ENCODE peak calls at places on chromosomes 2 and 18, in five cellular contexts. One of them, this sample, is unnamed.

GRCh38 chr2:191358325-191359025 is 113.3 kb downstream of the MYO1B start:
- DNase-seq in neuronal stem cell: no peak
- DNase-seq in H9: no peak
- DNase-seq in IMR-90: peak; percentile 26
- DNase-seq in trophoblast cell: peak; percentile 42
- DNase-seq in this sample: no peak

GRCh38 chr2:160630801-160631590 is 137.4 kb upstream of the RBMS1 start:
- DNase-seq in neuronal stem cell: no peak
- DNase-seq in H9: no peak
- DNase-seq in IMR-90: peak; percentile 9
- DNase-seq in trophoblast cell: no peak
- DNase-seq in this sample: no peak

GRCh38 chr2:68318686-68319396 is 908 bp downstream of the CNRIP1 start:
- DNase-seq in neuronal stem cell: peak; percentile 5
- DNase-seq in H9: peak; percentile 30
- DNase-seq in IMR-90: no peak
- DNase-seq in trophoblast cell: no peak
- DNase-seq in this sample: no peak

GRCh38 chr18:27763341-27763740 is 413.6 kb downstream of the CDH2 start:
- DNase-seq in neuronal stem cell: no peak
- DNase-seq in H9: no peak
- DNase-seq in IMR-90: no peak
- DNase-seq in trophoblast cell: no peak
- DNase-seq in this sample: no peak

GRCh38 chr2:70707706-70708105 is 60.3 kb downstream of the ADD2 start:
- DNase-seq in neuronal stem cell: no peak
- DNase-seq in H9: no peak
- DNase-seq in IMR-90: no peak
- DNase-seq in trophoblast cell: no peak
- DNase-seq in this sample: no peak

GRCh38 chr18:21110667-21111350 is 804 bp downstream of the ROCK1 start:
- DNase-seq in neuronal stem cell: peak; percentile 29
- DNase-seq in H9: peak; percentile 38
- DNase-seq in IMR-90: peak; percentile 46
- DNase-seq in trophoblast cell: peak; percentile 48
- DNase-seq in this sample: no peak

GRCh38 chr2:126657636-126658315 is 1.8 kb downstream of the GYPC start:
- DNase-seq in neuronal stem cell: peak; percentile 49
- DNase-seq in H9: peak; percentile 83
- DNase-seq in IMR-90: peak; percentile 99
- DNase-seq in trophoblast cell: peak; percentile 41
- DNase-seq in this sample: peak; percentile 38

GRCh38 chr18:61093967-61094366 is 239.3 kb upstream of the CDH20 start:
- DNase-seq in neuronal stem cell: no peak
- DNase-seq in H9: no peak
- DNase-seq in IMR-90: no peak
- DNase-seq in trophoblast cell: no peak
- DNase-seq in this sample: no peak

GRCh38 chr18:13868501-13869271 is 44.7 kb downstream of the MC5R start:
- DNase-seq in neuronal stem cell: peak; percentile 6
- DNase-seq in H9: peak; percentile 52
- DNase-seq in IMR-90: no peak
- DNase-seq in trophoblast cell: no peak
- DNase-seq in this sample: peak; percentile 53

GRCh38 chr2:104177179-104177578 is 676.7 kb upstream of the POU3F3 start:
- DNase-seq in neuronal stem cell: no peak
- DNase-seq in H9: no peak
- DNase-seq in IMR-90: no peak
- DNase-seq in trophoblast cell: no peak
- DNase-seq in this sample: no peak

GRCh38 chr2:56476509-56477071 is 292.8 kb downstream of the CCDC85A start:
- DNase-seq in neuronal stem cell: no peak
- DNase-seq in H9: no peak
- DNase-seq in IMR-90: no peak
- DNase-seq in trophoblast cell: peak; percentile 22
- DNase-seq in this sample: no peak

GRCh38 chr2:235160281-235160805 is 208.5 kb downstream of the SH3BP4 start:
- DNase-seq in neuronal stem cell: no peak
- DNase-seq in H9: no peak
- DNase-seq in IMR-90: no peak
- DNase-seq in trophoblast cell: no peak
- DNase-seq in this sample: no peak

GRCh38 chr2:205811387-205811786 is 129.1 kb downstream of the NRP2 start:
- DNase-seq in neuronal stem cell: no peak
- DNase-seq in H9: no peak
- DNase-seq in IMR-90: peak; percentile 52
- DNase-seq in trophoblast cell: peak; percentile 49
- DNase-seq in this sample: no peak

GRCh38 chr2:111975053-111975552 is 76.7 kb downstream of the MERTK start:
- DNase-seq in neuronal stem cell: no peak
- DNase-seq in H9: no peak
- DNase-seq in IMR-90: peak; percentile 95
- DNase-seq in trophoblast cell: peak; percentile 97
- DNase-seq in this sample: peak; percentile 15

GRCh38 chr2:14634885-14635871 is 2.7 kb downstream of the LRATD1 start:
- DNase-seq in neuronal stem cell: peak; percentile 46
- DNase-seq in H9: peak; percentile 75
- DNase-seq in IMR-90: peak; percentile 16
- DNase-seq in trophoblast cell: peak; percentile 87
- DNase-seq in this sample: peak; percentile 82

GRCh38 chr2:9378433-9379371 is 44.6 kb downstream of the ITGB1BP1 start:
- DNase-seq in neuronal stem cell: no peak
- DNase-seq in H9: peak; percentile 52
- DNase-seq in IMR-90: peak; percentile 90
- DNase-seq in trophoblast cell: peak; percentile 40
- DNase-seq in this sample: no peak
- H3K4ac ChIP-seq in neuronal stem cell: no peak overlapping the region
- H3K4ac ChIP-seq in H9: no peak overlapping the region
- H3K4ac ChIP-seq in IMR-90: peak overlapping the region; percentile 73
- H3K4ac ChIP-seq in trophoblast cell: no peak overlapping the region
- H3K4ac ChIP-seq in this sample: no peak overlapping the region

GRCh38 chr2:137873860-137874259 is 90.4 kb upstream of the HNMT start:
- DNase-seq in neuronal stem cell: no peak
- DNase-seq in H9: no peak
- DNase-seq in IMR-90: no peak
- DNase-seq in trophoblast cell: no peak
- DNase-seq in this sample: no peak

GRCh38 chr2:137870682-137871081 is 93.6 kb upstream of the HNMT start:
- DNase-seq in neuronal stem cell: no peak
- DNase-seq in H9: no peak
- DNase-seq in IMR-90: no peak
- DNase-seq in trophoblast cell: no peak
- DNase-seq in this sample: no peak

DNA sequence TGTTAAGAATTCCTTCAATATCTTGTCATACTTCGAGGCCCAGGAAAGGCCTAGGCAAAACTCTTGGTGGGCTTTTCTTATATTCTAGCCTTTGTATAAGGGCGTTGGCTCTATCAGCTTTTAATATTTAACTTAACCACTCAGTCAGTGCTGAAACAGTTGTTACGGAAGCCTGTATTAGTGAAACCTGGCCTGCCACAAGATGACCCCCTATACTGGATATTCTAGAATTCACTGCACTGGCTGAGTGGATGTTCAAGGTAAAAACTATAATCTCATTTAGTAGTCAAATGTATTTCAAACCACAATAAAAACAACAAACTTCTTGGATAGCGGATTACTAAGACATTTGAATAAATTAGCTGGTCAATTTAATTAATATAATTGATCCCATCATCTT is 91.7 kb upstream of the HNMT start:
- DNase-seq in neuronal stem cell: no peak
- DNase-seq in H9: no peak
- DNase-seq in IMR-90: no peak
- DNase-seq in trophoblast cell: no peak
- DNase-seq in this sample: no peak
- H3K23ac ChIP-seq in neuronal stem cell: no peak overlapping the region
- H3K23ac ChIP-seq in H9: no peak overlapping the region
- H3K23ac ChIP-seq in IMR-90: no peak overlapping the region
- H3K23ac ChIP-seq in trophoblast cell: no peak overlapping the region
- H3K23ac ChIP-seq in this sample: no peak overlapping the region

GRCh38 chr2:27070653-27071276 is 689 bp downstream of the OST4 start:
- DNase-seq in neuronal stem cell: no peak
- DNase-seq in H9: no peak
- DNase-seq in IMR-90: no peak
- DNase-seq in trophoblast cell: no peak
- DNase-seq in this sample: no peak

GRCh38 chr2:27073782-27074181 is 2.3 kb upstream of the OST4 start:
- DNase-seq in neuronal stem cell: no peak
- DNase-seq in H9: no peak
- DNase-seq in IMR-90: peak; percentile 22
- DNase-seq in trophoblast cell: no peak
- DNase-seq in this sample: no peak

GRCh38 chr2:27071277-27071989 is at the start of gene OST4:
- DNase-seq in neuronal stem cell: peak; percentile 90
- DNase-seq in H9: peak; percentile 93
- DNase-seq in IMR-90: peak; percentile 92
- DNase-seq in trophoblast cell: peak; percentile 98
- DNase-seq in this sample: peak; percentile 58

GRCh38 chr2:27072950-27073349 is 1.5 kb upstream of the OST4 start:
- DNase-seq in neuronal stem cell: no peak
- DNase-seq in H9: no peak
- DNase-seq in IMR-90: peak; percentile 82
- DNase-seq in trophoblast cell: no peak
- DNase-seq in this sample: no peak

GRCh38 chr2:27071990-27072830 is 756 bp upstream of the OST4 start:
- DNase-seq in neuronal stem cell: no peak
- DNase-seq in H9: peak; percentile 79
- DNase-seq in IMR-90: peak; percentile 70
- DNase-seq in trophoblast cell: no peak
- DNase-seq in this sample: no peak
- H3K4ac ChIP-seq in neuronal stem cell: no peak overlapping the region
- H3K4ac ChIP-seq in H9: no peak overlapping the region
- H3K4ac ChIP-seq in IMR-90: peak overlapping the region; percentile 99
- H3K4ac ChIP-seq in trophoblast cell: peak overlapping the region; percentile 76
- H3K4ac ChIP-seq in this sample: peak overlapping the region; percentile 27

GRCh38 chr2:64649013-64649484 is 4.7 kb downstream of the SERTAD2 start:
- DNase-seq in neuronal stem cell: no peak
- DNase-seq in H9: no peak
- DNase-seq in IMR-90: no peak
- DNase-seq in trophoblast cell: no peak
- DNase-seq in this sample: no peak
- H3K23ac ChIP-seq in neuronal stem cell: no peak overlapping the region
- H3K23ac ChIP-seq in H9: no peak overlapping the region
- H3K23ac ChIP-seq in IMR-90: no peak overlapping the region
- H3K23ac ChIP-seq in trophoblast cell: no peak overlapping the region
- H3K23ac ChIP-seq in this sample: no peak overlapping the region